ENCODE peak calls at places on chromosomes 7 and 10, in eight cellular contexts. S, D, M, O, Q, T, W and Y are unnamed samples.

GRCh38 chr10:29627201-29628105 is 7.3 kb downstream of the SVIL start:
- DNase-seq in S (no peak), D (no peak), O (no peak), T (no peak), W (peak; percentile 84), M (no peak), Q (no peak), Y (no peak)

GRCh38 chr7:31061185-31061584 is 9.1 kb downstream of the ADCYAP1R1 start:
- DNase-seq in S (peak; percentile 36), W (no peak), T (no peak), D (no peak), O (no peak), M (no peak), Q (no peak), Y (no peak)

GRCh38 chr10:49667991-49668390 is 11.5 kb upstream of the C10orf53 start:
- DNase-seq in Q (no peak), O (no peak), S (no peak), W (no peak), D (no peak), T (no peak), M (no peak), Y (no peak)

GRCh38 chr7:148584154-148584827 is 6.3 kb upstream of the C7orf33 start:
- DNase-seq in M (no peak), S (no peak), D (no peak), W (no peak), T (no peak), Q (no peak), O (no peak), Y (no peak)

GRCh38 chr7:108128514-108128913 is 1.6 kb downstream of the LAMB4 start:
- DNase-seq in O (no peak), S (no peak), Q (no peak), W (no peak), D (no peak), M (no peak), T (no peak), Y (no peak)

GRCh38 chr7:118312051-118312450 is 87.5 kb downstream of the ANKRD7 start:
- DNase-seq in S (no peak), W (no peak), M (no peak), T (no peak), Q (no peak), D (no peak), O (no peak), Y (no peak)

GRCh38 chr10:109996225-109996624 is 11.6 kb upstream of the ADD3 start:
- DNase-seq in T (no peak), D (no peak), S (no peak), Q (no peak), M (no peak), W (no peak), O (no peak), Y (no peak)

GRCh38 chr10:21401196-21401595 is 124.3 kb downstream of the SKIDA1 start:
- DNase-seq in Q (no peak), D (no peak), M (no peak), O (no peak), S (no peak), W (no peak), T (no peak), Y (no peak)

GRCh38 chr7:74569501-74570075 is 87.9 kb upstream of the GTF2I start:
- DNase-seq in O (no peak), T (no peak), M (no peak), W (no peak), S (no peak), Q (no peak), D (no peak), Y (no peak)

GRCh38 chr7:45457591-45457990 is 116.6 kb upstream of the ADCY1 start:
- DNase-seq in W (no peak), M (peak; percentile 69), D (no peak), S (no peak), T (no peak), Q (peak; percentile 96), O (no peak), Y (no peak)

GRCh38 chr7:148699772-148700629 is 1.3 kb downstream of the CUL1 start:
- DNase-seq in W (peak; percentile 54), S (no peak), Q (no peak), O (no peak), T (no peak), M (no peak), D (no peak), Y (peak; percentile 62)

GRCh38 chr7:148535227-148535626 is 55.3 kb upstream of the C7orf33 start:
- DNase-seq in O (no peak), M (no peak), S (no peak), T (no peak), W (no peak), D (no peak), Q (no peak), Y (no peak)

GRCh38 chr10:58641708-58642107 is 129.0 kb downstream of the BICC1 start:
- DNase-seq in M (no peak), T (no peak), W (peak; percentile 63), Q (no peak), O (peak; percentile 57), D (no peak), S (no peak), Y (no peak)

GRCh38 chr10:32321016-32321631 is 25.8 kb downstream of the EPC1 start:
- DNase-seq in T (no peak), M (no peak), O (no peak), Q (no peak), W (no peak), S (no peak), D (no peak), Y (no peak)

GRCh38 chr7:32916006-32916405 is 24.4 kb upstream of the KBTBD2 start:
- DNase-seq in O (no peak), S (no peak), D (no peak), T (no peak), Q (no peak), M (no peak), W (no peak), Y (no peak)

GRCh38 chr10:73785721-73786511 is 510 bp downstream of the ZSWIM8 start:
- DNase-seq in Q (no peak), M (no peak), T (peak; percentile 60), S (peak; percentile 43), O (no peak), D (no peak), W (peak; percentile 43), Y (no peak)

GRCh38 chr7:29596593-29597178 is 33.1 kb downstream of the PRR15 start:
- DNase-seq in Q (no peak), S (no peak), O (no peak), W (no peak), M (no peak), D (no peak), T (no peak), Y (no peak)

GRCh38 chr10:113094114-113094486 is 144.1 kb downstream of the TCF7L2 start:
- DNase-seq in S (no peak), Q (no peak), W (peak; percentile 49), O (no peak), T (no peak), M (no peak), D (no peak), Y (no peak)

GRCh38 chr10:25047902-25048301 is 31.5 kb downstream of the THNSL1 start:
- DNase-seq in S (no peak), M (no peak), W (peak; percentile 33), T (no peak), O (no peak), Q (no peak), D (no peak), Y (no peak)

GRCh38 chr7:45716380-45717203 is 142.4 kb downstream of the ADCY1 start:
- DNase-seq in S (no peak), O (no peak), D (no peak), Q (peak; percentile 6), T (no peak), W (no peak), M (no peak), Y (no peak)

GRCh38 chr10:52215745-52216361 is 98.2 kb upstream of the DKK1 start:
- DNase-seq in O (peak; percentile 51), W (peak; percentile 54), S (no peak), T (peak; percentile 59), M (peak; percentile 5), Q (no peak), D (no peak), Y (peak; percentile 62)

GRCh38 chr7:6425948-6426347 is 21.8 kb downstream of the DAGLB start:
- DNase-seq in T (no peak), D (no peak), Q (no peak), M (no peak), O (no peak), S (no peak), W (no peak), Y (no peak)

GRCh38 chr7:159167139-159167538 is 22.5 kb upstream of the VIPR2 start:
- DNase-seq in T (no peak), S (no peak), W (no peak), Q (no peak), O (no peak), M (no peak), D (no peak), Y (no peak)

GRCh38 chr10:29104661-29105369 is 184.1 kb upstream of the LYZL1 start:
- DNase-seq in D (no peak), S (no peak), T (no peak), M (no peak), W (no peak), Q (no peak), O (no peak), Y (no peak)

GRCh38 chr7:64599341-64599740 is 36.5 kb upstream of the ZNF680 start:
- DNase-seq in O (no peak), S (no peak), Q (no peak), T (no peak), M (no peak), W (no peak), D (no peak), Y (no peak)

GRCh38 chr7:55191161-55191925 is 172.5 kb downstream of the EGFR start:
- DNase-seq in W (no peak), M (no peak), O (no peak), S (no peak), T (no peak), D (no peak), Q (no peak), Y (no peak)

GRCh38 chr7:6367701-6368211 is 80.0 kb downstream of the DAGLB start:
- DNase-seq in M (no peak), O (no peak), Q (no peak), S (no peak), W (peak; percentile 65), D (no peak), T (no peak), Y (no peak)